ENCODE peak calls at places on chromosomes 13 and 19, in five cellular contexts. I is dermis microvascular lymphatic vessel endothelial cell, R is HCT116, L is H9, M is body of pancreas. B is an unnamed sample.
A peak's percentile ranks its signal among the peaks of the same experiment; 100 is the strongest.

GRCh38 chr13:112692104-112692503 is 2.3 kb downstream of the ATP11A start:
- DNase-seq in I (no peak), L (peak; percentile 18), R (no peak), M (no peak), B (no peak)

GRCh38 chr13:49376121-49376520 is 67.7 kb downstream of the CAB39L start:
- DNase-seq in L (no peak), R (no peak), M (no peak), I (no peak), B (no peak)

GRCh38 chr19:12270854-12271253 is 23.8 kb downstream of the ZNF44 start:
- DNase-seq in I (no peak), M (no peak), R (no peak), L (no peak), B (no peak)

GRCh38 chr19:13016628-13017305 is 21.5 kb downstream of the NFIX start:
- DNase-seq in I (no peak), M (no peak), L (no peak), R (no peak), B (no peak)

GRCh38 chr13:110470272-110471009 is 91.1 kb downstream of the RAB20 start:
- DNase-seq in M (peak; percentile 24), L (no peak), R (no peak), I (peak; percentile 78), B (no peak)

GRCh38 chr13:20193924-20194631 is 1.3 kb upstream of the GJB2 start:
- DNase-seq in I (no peak), R (no peak), L (no peak), M (no peak), B (no peak)

GRCh38 chr13:72462726-72463125 is 264.7 kb downstream of the MZT1 start:
- DNase-seq in I (no peak), L (no peak), M (no peak), R (no peak), B (no peak)

GRCh38 chr19:48552406-48553322 is 692 bp downstream of the SULT2B1 start:
- DNase-seq in L (no peak), M (no peak), R (no peak), I (no peak), B (no peak)

GRCh38 chr13:38398810-38399493 is 49.3 kb downstream of the UFM1 start:
- DNase-seq in L (no peak), R (no peak), M (no peak), I (no peak), B (no peak)

GRCh38 chr19:15445227-15445605 is 4.5 kb downstream of the WIZ start:
- DNase-seq in L (no peak), R (no peak), M (no peak), I (no peak), B (no peak)

GRCh38 chr13:110560606-110561334 is 752 bp downstream of the RAB20 start:
- DNase-seq in R (no peak), I (peak; percentile 40), M (peak; percentile 78), L (peak; percentile 57), B (no peak)

GRCh38 chr19:39818626-39819097 is 15.3 kb downstream of the DYRK1B start:
- DNase-seq in L (no peak), M (no peak), R (no peak), I (no peak), B (no peak)

GRCh38 chr19:58338825-58339558 is 12.2 kb downstream of the ZSCAN22 start:
- DNase-seq in L (peak; percentile 66), M (no peak), I (no peak), R (no peak), B (no peak)

GRCh38 chr19:1076951-1077350 is 10.0 kb downstream of the ARHGAP45 start:
- DNase-seq in L (no peak), I (no peak), M (peak; percentile 76), R (no peak), B (no peak)

GRCh38 chr13:53694814-53695533 is 666.4 kb downstream of the OLFM4 start:
- DNase-seq in I (no peak), L (peak; percentile 28), R (no peak), M (no peak), B (no peak)

GRCh38 chr13:90709329-90709728 is 638.2 kb upstream of the MIR17HG start:
- DNase-seq in L (no peak), I (no peak), M (no peak), R (no peak), B (no peak)

GRCh38 chr19:44903602-44904425 is 1.8 kb upstream of the APOE start:
- DNase-seq in M (peak; percentile 63), R (no peak), I (peak; percentile 49), L (peak; percentile 84), B (peak; percentile 43)

GRCh38 chr13:23129329-23129728 is 51.5 kb upstream of the SGCG start:
- DNase-seq in I (no peak), R (no peak), M (no peak), L (no peak), B (no peak)

GRCh38 chr19:48196321-48196761 is 25.9 kb downstream of the ZSWIM9 start:
- DNase-seq in L (no peak), M (no peak), R (no peak), I (no peak), B (no peak)

GRCh38 chr19:17402982-17403855 is 2.2 kb downstream of the BST2 start:
- DNase-seq in R (no peak), I (no peak), M (no peak), L (peak; percentile 93), B (no peak)

GRCh38 chr13:106922384-106922783 is 354.4 kb upstream of the ARGLU1 start:
- DNase-seq in R (no peak), M (no peak), L (no peak), I (no peak), B (no peak)

GRCh38 chr13:100088648-100089601 is at the start of gene PCCA:
- DNase-seq in M (peak; percentile 96), I (peak; percentile 96), L (peak; percentile 99), R (peak; percentile 81), B (peak; percentile 91)

GRCh38 chr19:12064266-12065099 is at the start of gene ZNF844:
- DNase-seq in L (peak; percentile 97), M (peak; percentile 98), R (no peak), I (peak; percentile 89), B (no peak)

GRCh38 chr19:7862413-7862951 is 11.7 kb downstream of the PRR36 start:
- DNase-seq in M (peak; percentile 53), I (peak; percentile 72), R (peak; percentile 54), L (peak; percentile 98), B (no peak)

GRCh38 chr19:53511933-53512374 is 26.0 kb upstream of the ZNF331 start:
- DNase-seq in M (peak; percentile 64), L (peak; percentile 90), I (peak; percentile 81), R (peak; percentile 7), B (peak; percentile 2)

GRCh38 chr19:49546825-49547565 is 19.2 kb downstream of the RCN3 start:
- DNase-seq in L (peak; percentile 78), I (peak; percentile 87), M (peak; percentile 87), R (peak; percentile 85), B (peak; percentile 87)

GRCh38 chr19:43489310-43489709 is 15.2 kb downstream of the PHLDB3 start:
- DNase-seq in L (no peak), M (no peak), I (peak; percentile 58), R (no peak), B (no peak)